ENCODE peak calls at places on chromosomes 1 and 21, in nine cellular contexts. P is A673, R is spleen, D is left ventricle myocardium inferior, N is uterus, C is mammary epithelial cell, W is psoas muscle, F is lower lobe of right lung, M is neural progenitor cell. L is an unnamed sample.

GRCh38 chr21:35606136-35606535 is 454.2 kb downstream of the SETD4 start:
- DNase-seq in R (no peak), D (no peak), N (no peak), C (peak; percentile 35), P (no peak), W (no peak), M (no peak), F (no peak), L (no peak)

GRCh38 chr1:6703016-6703415 is 1.4 kb upstream of the DNAJC11 start:
- DNase-seq in D (no peak), C (no peak), M (no peak), N (no peak), F (no peak), R (no peak), P (no peak), W (no peak), L (no peak)

GRCh38 chr1:193183019-193183643 is 3.3 kb downstream of the B3GALT2 start:
- DNase-seq in R (no peak), C (peak; percentile 29), F (no peak), W (no peak), D (no peak), N (no peak), M (peak; percentile 50), P (peak; percentile 68), L (peak; percentile 26)

GRCh38 chr1:50474859-50475809 is 51.9 kb upstream of the DMRTA2 start:
- DNase-seq in W (no peak), P (no peak), M (peak; percentile 56), C (peak; percentile 50), N (no peak), F (no peak), D (no peak), R (no peak), L (no peak)

GRCh38 chr1:203888807-203889251 is 27.4 kb downstream of the SNRPE start:
- DNase-seq in R (no peak), N (no peak), P (peak; percentile 71), M (no peak), D (no peak), W (no peak), C (peak; percentile 58), F (no peak), L (no peak)

GRCh38 chr1:94273111-94273510 is 35.7 kb upstream of the ARHGAP29 start:
- DNase-seq in F (no peak), D (no peak), N (no peak), W (no peak), M (no peak), P (no peak), R (no peak), C (no peak), L (no peak)

GRCh38 chr1:64186138-64186897 is 17.1 kb upstream of the UBE2U start:
- DNase-seq in P (no peak), C (no peak), F (peak; percentile 67), D (peak; percentile 53), W (no peak), R (no peak), M (no peak), N (no peak), L (no peak)

GRCh38 chr1:228268891-228269285 is 61.0 kb downstream of the OBSCN start:
- DNase-seq in M (no peak), P (no peak), N (no peak), C (no peak), R (no peak), D (peak; percentile 15), W (no peak), F (no peak), L (no peak)

GRCh38 chr1:87208116-87208515 is 120.6 kb upstream of the LMO4 start:
- DNase-seq in C (no peak), D (no peak), P (no peak), W (no peak), M (no peak), F (no peak), R (no peak), N (no peak), L (no peak)

GRCh38 chr1:202069670-202070069 is 53.0 kb upstream of the GPR37L1 start:
- DNase-seq in F (no peak), N (no peak), M (no peak), C (no peak), R (no peak), W (no peak), D (no peak), P (no peak), L (no peak)

GRCh38 chr1:182601926-182602325 is 2.3 kb downstream of the RGS16 start:
- DNase-seq in N (no peak), F (no peak), M (no peak), C (no peak), D (no peak), R (no peak), P (no peak), W (no peak), L (no peak)

GRCh38 chr1:16628361-16629111 is 15.2 kb upstream of the NBPF1 start:
- DNase-seq in W (peak; percentile 62), P (no peak), N (peak; percentile 28), F (peak; percentile 52), D (no peak), C (no peak), R (peak; percentile 83), M (no peak), L (no peak)

GRCh38 chr1:228379165-228379460 is 27.5 kb downstream of the TRIM11 start:
- DNase-seq in P (peak; percentile 20), F (peak; percentile 62), M (peak; percentile 60), W (peak; percentile 68), N (no peak), R (no peak), D (no peak), C (no peak), L (no peak)

GRCh38 chr1:169884616-169885015 is 9.1 kb downstream of the SCYL3 start:
- DNase-seq in D (no peak), F (no peak), M (no peak), W (no peak), R (no peak), N (no peak), P (no peak), C (no peak), L (no peak)

GRCh38 chr21:41961753-41962152 is 7.9 kb upstream of the C2CD2 start:
- DNase-seq in C (no peak), M (no peak), R (no peak), N (no peak), W (no peak), P (no peak), F (no peak), D (no peak), L (no peak)

GRCh38 chr1:218851601-218852000 is 322.1 kb upstream of the LYPLAL1 start:
- DNase-seq in M (no peak), F (no peak), C (no peak), D (no peak), W (no peak), N (no peak), P (no peak), R (no peak), L (peak; percentile 8)

GRCh38 chr1:223105568-223105967 is 37.5 kb downstream of the TLR5 start:
- DNase-seq in C (no peak), R (no peak), M (no peak), D (no peak), F (no peak), W (no peak), P (no peak), N (no peak), L (no peak)

GRCh38 chr1:155044812-155045690 is 6.1 kb upstream of the ADAM15 start:
- DNase-seq in W (peak; percentile 92), D (peak; percentile 78), F (peak; percentile 90), C (peak; percentile 55), N (peak; percentile 78), P (peak; percentile 48), M (peak; percentile 89), R (peak; percentile 87), L (peak; percentile 45)

GRCh38 chr1:85372683-85373446 is 92.1 kb downstream of the DDAH1 start:
- DNase-seq in N (no peak), P (peak; percentile 84), D (no peak), W (no peak), F (no peak), R (no peak), C (no peak), M (no peak), L (peak; percentile 20)

GRCh38 chr1:229114315-229114714 is 156.6 kb upstream of the RAB4A start:
- DNase-seq in C (no peak), N (peak; percentile 53), R (no peak), W (no peak), P (no peak), D (no peak), F (no peak), M (no peak), L (no peak)

GRCh38 chr1:225343618-225344017 is 84.2 kb downstream of the LBR start:
- DNase-seq in D (no peak), C (no peak), M (no peak), R (no peak), F (no peak), P (peak; percentile 54), W (no peak), N (no peak), L (no peak)

GRCh38 chr1:34009340-34009975 is 145.6 kb downstream of the HMGB4 start:
- DNase-seq in D (no peak), M (no peak), W (no peak), P (no peak), C (no peak), F (no peak), R (no peak), N (no peak), L (no peak)

GRCh38 chr21:33685613-33686197 is 43.4 kb downstream of the ITSN1 start:
- DNase-seq in N (no peak), C (peak; percentile 40), F (no peak), M (no peak), W (no peak), D (no peak), P (peak; percentile 25), R (no peak), L (peak; percentile 18)
- H3K27ac ChIP-seq in N (peak overlapping the region; percentile 70), C (peak overlapping the region; percentile 77), F (no peak overlapping the region), M (no peak overlapping the region), W (no peak overlapping the region), D (peak overlapping the region; percentile 45), P (no peak overlapping the region), R (peak overlapping the region; percentile 15), L (no peak overlapping the region)

GRCh38 chr1:209335090-209335692 is 248.3 kb upstream of the CAMK1G start:
- DNase-seq in P (peak; percentile 47), F (no peak), W (no peak), D (no peak), N (no peak), R (no peak), C (no peak), M (peak; percentile 80), L (peak; percentile 4)
- TF ChIP-seq CTCF in P (peak; percentile 83), F (peak; percentile 70), W (peak; percentile 33), D (peak; percentile 75), N (peak; percentile 53), R (no peak), C (peak; percentile 85), M (peak; percentile 86), L (peak; percentile 89)

GRCh38 chr21:45937721-45938452 is 43.7 kb upstream of the COL6A1 start:
- DNase-seq in F (no peak), M (no peak), D (no peak), R (peak; percentile 49), C (no peak), W (no peak), N (no peak), P (no peak), L (no peak)
- H3K9me3 ChIP-seq in F (no peaks in the 10 kb centered on the region), M (no peaks in the 10 kb centered on the region), D (peaks cover 30% of the 10 kb centered on the region), R (peaks cover 19% of the 10 kb centered on the region), C (peaks cover 12% of the 10 kb centered on the region), W (peaks cover 8% of the 10 kb centered on the region), N (peaks cover 11% of the 10 kb centered on the region), P (peaks cover 4% of the 10 kb centered on the region), L (peaks cover 34% of the 10 kb centered on the region)

DNA sequence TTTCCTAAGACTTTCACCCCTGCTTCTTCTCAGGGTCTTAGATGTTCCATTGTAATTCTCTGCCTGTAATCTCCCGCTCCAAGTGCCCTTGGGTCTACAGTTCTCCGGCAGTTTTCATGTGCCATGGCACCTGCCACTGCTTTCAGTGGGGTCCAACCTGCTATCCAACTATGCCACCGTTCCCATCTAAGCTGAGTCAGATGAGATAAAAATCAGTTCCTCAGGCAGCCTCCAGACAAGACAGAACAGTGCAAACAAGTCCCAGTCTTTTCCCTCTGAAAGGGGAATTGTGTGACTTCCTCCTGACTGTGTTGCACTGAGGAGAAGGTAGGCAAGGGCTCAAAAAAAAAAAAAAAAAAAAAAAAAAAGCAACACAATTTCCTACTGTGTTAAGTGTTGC is 50.8 kb downstream of the EBNA1BP2 start:
- DNase-seq in R (no peak), C (peak; percentile 70), F (no peak), N (no peak), P (no peak), D (no peak), W (no peak), M (no peak), L (no peak)
- H3K27ac ChIP-seq in R (no peak overlapping the region), C (peak overlapping the region; percentile 72), F (no peak overlapping the region), N (no peak overlapping the region), P (peak overlapping the region; percentile 53), D (no peak overlapping the region), W (no peak overlapping the region), M (no peak overlapping the region), L (no peak overlapping the region)

L was measured in AG04450.